ENCODE peak calls at places on chromosomes 7 and 10, in nine cellular contexts. T is ovary; Q is effector memory CD4-positive, alpha-beta T cell; L is lung; K is body of pancreas; X is Panc1; U is BE2C; C is endothelial cell of umbilical vein; M is thoracic aorta. H is an unnamed sample. For H3K4me1, the result is how much of the 10 kb centered on the place peaks cover.

GRCh38 chr7:36971515-36972139 is 247.3 kb upstream of the AOAH start:
- DNase-seq in T (no peak), Q (no peak), L (no peak), K (no peak), X (no peak), U (no peak), C (no peak), M (no peak), H (no peak)

GRCh38 chr10:48739141-48739540 is 54.5 kb downstream of the WDFY4 start:
- DNase-seq in T (no peak), Q (no peak), L (no peak), K (no peak), X (no peak), U (no peak), C (no peak), M (no peak), H (no peak)

GRCh38 chr7:124263232-124263827 is 230.5 kb upstream of the TMEM229A start:
- DNase-seq in T (no peak), Q (no peak), L (no peak), K (no peak), X (no peak), U (no peak), C (no peak), M (no peak), H (no peak)

GRCh38 chr10:112461029-112461887 is 14.2 kb downstream of the VTI1A start:
- DNase-seq in T (no peak), Q (no peak), L (no peak), K (no peak), X (peak), U (no peak), C (peak), M (no peak), H (no peak)

GRCh38 chr10:70267161-70267933 is 16.5 kb downstream of the NPFFR1 start:
- DNase-seq in T (no peak), Q (no peak), L (peak), K (no peak), X (peak), U (peak), C (peak), M (no peak), H (no peak)

GRCh38 chr7:157668221-157668883 is 331.5 kb downstream of the DNAJB6 start:
- DNase-seq in T (no peak), Q (no peak), L (no peak), K (no peak), X (no peak), U (no peak), C (no peak), M (no peak), H (no peak)

GRCh38 chr10:120387326-120387725 is 69.7 kb upstream of the PLPP4 start:
- DNase-seq in T (no peak), Q (no peak), L (no peak), K (no peak), X (no peak), U (no peak), C (no peak), M (no peak), H (no peak)

GRCh38 chr10:126247454-126247975 is 140.8 kb downstream of the ADAM12 start:
- DNase-seq in T (peak), Q (no peak), L (peak), K (peak), X (peak), U (no peak), C (peak), M (peak), H (no peak)

GRCh38 chr10:123007558-123008378 is 827 bp downstream of the IKZF5 start:
- DNase-seq in T (no peak), Q (peak), L (peak), K (peak), X (peak), U (peak), C (peak), M (no peak), H (peak)

GRCh38 chr7:87000344-87000743 is 59.1 kb downstream of the ELAPOR2 start:
- DNase-seq in T (no peak), Q (no peak), L (no peak), K (no peak), X (no peak), U (no peak), C (no peak), M (no peak), H (no peak)

GRCh38 chr10:58241346-58241745 is 26.3 kb downstream of the IPMK start:
- DNase-seq in T (no peak), Q (no peak), L (no peak), K (no peak), X (no peak), U (no peak), C (no peak), M (no peak), H (no peak)

GRCh38 chr10:132885451-132886210 is 56.7 kb downstream of the CFAP46 start:
- DNase-seq in T (no peak), Q (no peak), L (no peak), K (no peak), X (no peak), U (no peak), C (no peak), M (no peak), H (no peak)

GRCh38 chr10:114404171-114405010 is at the start of gene AFAP1L2:
- DNase-seq in T (peak), Q (no peak), L (no peak), K (peak), X (no peak), U (peak), C (no peak), M (no peak), H (no peak)

GRCh38 chr7:5354460-5355279 is 69.0 kb downstream of the TNRC18 start:
- DNase-seq in T (peak), Q (no peak), L (no peak), K (peak), X (no peak), U (peak), C (no peak), M (no peak), H (no peak)

GRCh38 chr10:70442332-70442988 is 979 bp upstream of the NODAL start:
- DNase-seq in T (no peak), Q (no peak), L (no peak), K (no peak), X (no peak), U (no peak), C (no peak), M (no peak), H (no peak)

GRCh38 chr10:119272736-119273135 is 65.4 kb downstream of the GRK5 start:
- DNase-seq in T (no peak), Q (no peak), L (no peak), K (no peak), X (no peak), U (no peak), C (no peak), M (no peak), H (no peak)

GRCh38 chr10:71427246-71427645 is 30.5 kb downstream of the CDH23 start:
- DNase-seq in T (no peak), Q (no peak), L (no peak), K (no peak), X (no peak), U (no peak), C (no peak), M (no peak), H (no peak)

GRCh38 chr10:3654496-3654895 is 130.5 kb downstream of the KLF6 start:
- DNase-seq in T (no peak), Q (no peak), L (no peak), K (no peak), X (no peak), U (no peak), C (no peak), M (no peak), H (no peak)

DNA sequence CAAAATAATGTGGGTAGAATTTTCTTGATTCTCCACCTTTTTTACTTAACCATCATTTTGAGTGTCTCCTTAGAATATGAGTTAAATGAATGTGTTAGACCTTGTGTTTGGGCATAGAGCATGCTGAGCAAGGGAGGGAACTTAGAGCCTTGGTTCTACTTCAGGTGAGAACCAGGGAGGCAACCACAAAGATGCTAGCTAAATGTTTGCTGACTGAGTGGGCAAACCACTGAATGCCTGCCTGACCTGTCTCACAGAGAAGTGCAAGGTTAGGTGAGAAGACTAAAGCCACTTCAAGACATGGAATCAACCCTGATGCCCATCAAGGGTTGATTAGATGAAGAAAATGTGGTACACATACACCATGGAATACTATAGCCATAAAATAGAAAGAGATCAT is 242.6 kb upstream of the ZNF32 start:
- DNase-seq in T (no peak), Q (no peak), L (no peak), K (no peak), X (no peak), U (no peak), C (no peak), M (no peak), H (no peak)
- H3K4me1 ChIP-seq in T (under half), Q (under half), L (under half), K (under half), X (under half), U (under half), C (under half), M (under half), H (under half)

GRCh38 chr7:56256108-56256507 is 139.9 kb upstream of the NUPR2 start:
- DNase-seq in T (no peak), Q (no peak), L (no peak), K (no peak), X (no peak), U (no peak), C (no peak), M (peak), H (no peak)
- H3K4me3 ChIP-seq in T (no peak), Q (no peak), L (no peak), K (no peak), X (no peak), U (no peak), C (no peak), M (no peak), H (no peak)

GRCh38 chr10:88886557-88886956 is 6.5 kb downstream of the STAMBPL1 start:
- DNase-seq in T (no peak), Q (no peak), L (no peak), K (no peak), X (no peak), U (no peak), C (no peak), M (no peak), H (no peak)
- H3K4me1 ChIP-seq in T (under half), Q (under half), L (under half), K (under half), X (half or more), U (under half), C (under half), M (under half), H (half or more)

GRCh38 chr10:80464557-80465466 is 10.7 kb downstream of the TSPAN14 start:
- DNase-seq in T (peak), Q (no peak), L (no peak), K (peak), X (no peak), U (no peak), C (peak), M (no peak), H (no peak)

GRCh38 chr10:80466724-80467326 is 12.7 kb downstream of the TSPAN14 start:
- DNase-seq in T (no peak), Q (no peak), L (no peak), K (no peak), X (no peak), U (no peak), C (no peak), M (no peak), H (no peak)

GRCh38 chr10:80463868-80464267 is 9.8 kb downstream of the TSPAN14 start:
- DNase-seq in T (no peak), Q (no peak), L (no peak), K (no peak), X (no peak), U (no peak), C (no peak), M (no peak), H (no peak)

GRCh38 chr10:80468002-80468401 is 13.9 kb downstream of the TSPAN14 start:
- DNase-seq in T (peak), Q (no peak), L (no peak), K (no peak), X (no peak), U (peak), C (peak), M (no peak), H (peak)

GRCh38 chr10:80465839-80466590 is 11.9 kb downstream of the TSPAN14 start:
- DNase-seq in T (no peak), Q (peak), L (no peak), K (no peak), X (no peak), U (no peak), C (no peak), M (no peak), H (peak)
- H3K4me3 ChIP-seq in T (no peak), Q (peak), L (no peak), K (no peak), X (no peak), U (no peak), C (no peak), M (peak), H (peak)

H was measured in CD4-positive, CD25-positive, alpha-beta regulatory T cell.